ENCODE peak calls at places on chromosomes 12 and 14, in six cellular contexts. L, N, Q, Z, H and B are unnamed samples.

GRCh38 chr12:123744836-123745235 is 17.3 kb upstream of the DNAH10 start:
- DNase-seq in L (no peak), N (no peak), Q (no peak), Z (no peak), H (no peak), B (no peak)

GRCh38 chr12:63989301-63989845 is 144.9 kb downstream of the SRGAP1 start:
- DNase-seq in L (no peak), N (no peak), Q (peak; percentile 45), Z (peak; percentile 83), H (peak; percentile 52), B (peak; percentile 34)

GRCh38 chr12:55060970-55061543 is 41.3 kb downstream of the NEUROD4 start:
- DNase-seq in L (no peak), N (no peak), Q (no peak), Z (no peak), H (no peak), B (no peak)

GRCh38 chr12:117036046-117036445 is 63.2 kb downstream of the TESC start:
- DNase-seq in L (no peak), N (no peak), Q (no peak), Z (no peak), H (no peak), B (no peak)

GRCh38 chr12:121942145-121942718 is 23.8 kb downstream of the CFAP251 start:
- DNase-seq in L (no peak), N (no peak), Q (no peak), Z (no peak), H (no peak), B (peak; percentile 73)

GRCh38 chr12:91272456-91273063 is 89.9 kb upstream of the DCN start:
- DNase-seq in L (peak; percentile 79), N (peak; percentile 49), Q (no peak), Z (peak; percentile 12), H (no peak), B (peak; percentile 63)

GRCh38 chr14:91419044-91419397 is 1.4 kb upstream of the CCDC88C start:
- DNase-seq in L (no peak), N (no peak), Q (peak; percentile 13), Z (no peak), H (peak; percentile 7), B (no peak)

GRCh38 chr12:29566441-29566840 is 69.0 kb upstream of the OVCH1 start:
- DNase-seq in L (no peak), N (no peak), Q (no peak), Z (no peak), H (no peak), B (no peak)

GRCh38 chr14:36167431-36167830 is 9.1 kb downstream of the PTCSC3 start:
- DNase-seq in L (no peak), N (no peak), Q (no peak), Z (no peak), H (no peak), B (no peak)

GRCh38 chr12:49847161-49847560 is 4.3 kb upstream of the BCDIN3D start:
- DNase-seq in L (no peak), N (no peak), Q (no peak), Z (no peak), H (no peak), B (no peak)

GRCh38 chr14:105439179-105439578 is 19.6 kb downstream of the MTA1 start:
- DNase-seq in L (no peak), N (no peak), Q (no peak), Z (no peak), H (no peak), B (no peak)

GRCh38 chr14:105442125-105442524 is 22.5 kb downstream of the MTA1 start:
- DNase-seq in L (no peak), N (no peak), Q (no peak), Z (no peak), H (no peak), B (no peak)

GRCh38 chr14:105440554-105440900 is 20.9 kb downstream of the MTA1 start:
- DNase-seq in L (no peak), N (no peak), Q (no peak), Z (no peak), H (no peak), B (no peak)

GRCh38 chr14:105439710-105440553 is 20.3 kb downstream of the MTA1 start:
- DNase-seq in L (no peak), N (no peak), Q (no peak), Z (peak; percentile 26), H (peak; percentile 60), B (no peak)

GRCh38 chr14:105440992-105441391 is 21.4 kb downstream of the MTA1 start:
- DNase-seq in L (no peak), N (no peak), Q (no peak), Z (no peak), H (no peak), B (no peak)
- H3K4me3 ChIP-seq in L (no peak overlapping the region), N (no peak overlapping the region), Q (no peak overlapping the region), Z (no peak overlapping the region), H (no peak overlapping the region), B (no peak overlapping the region)

GRCh38 chr12:27179399-27180214 is 64.5 kb upstream of the STK38L start:
- DNase-seq in L (no peak), N (no peak), Q (peak; percentile 87), Z (peak; percentile 85), H (peak; percentile 93), B (peak; percentile 94)
- H3K4me3 ChIP-seq in L (no peak overlapping the region), N (no peak overlapping the region), Q (no peak overlapping the region), Z (no peak overlapping the region), H (no peak overlapping the region), B (no peak overlapping the region)

DNA sequence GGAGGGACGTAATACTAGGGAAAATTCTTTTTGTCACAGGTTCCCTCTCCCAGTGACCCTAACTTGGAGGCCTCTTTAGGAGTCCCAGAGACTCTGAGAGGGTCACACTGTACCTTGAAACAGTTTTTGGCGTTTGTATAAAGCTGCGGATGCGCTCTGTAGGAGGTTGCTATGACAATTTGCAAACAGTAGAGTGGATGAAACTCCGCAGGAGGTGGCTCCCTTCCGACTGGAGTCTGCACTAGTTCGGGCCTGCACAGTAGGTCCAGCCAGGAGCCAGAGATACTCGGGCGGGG is 1.3 kb upstream of the DYRK2 start:
- DNase-seq in L (no peak), N (no peak), Q (no peak), Z (no peak), H (no peak), B (no peak)
- H3K4me3 ChIP-seq in L (peak overlapping the region; percentile 96), N (no peak overlapping the region), Q (peak overlapping the region; percentile 92), Z (no peak overlapping the region), H (no peak overlapping the region), B (no peak overlapping the region)

DNA sequence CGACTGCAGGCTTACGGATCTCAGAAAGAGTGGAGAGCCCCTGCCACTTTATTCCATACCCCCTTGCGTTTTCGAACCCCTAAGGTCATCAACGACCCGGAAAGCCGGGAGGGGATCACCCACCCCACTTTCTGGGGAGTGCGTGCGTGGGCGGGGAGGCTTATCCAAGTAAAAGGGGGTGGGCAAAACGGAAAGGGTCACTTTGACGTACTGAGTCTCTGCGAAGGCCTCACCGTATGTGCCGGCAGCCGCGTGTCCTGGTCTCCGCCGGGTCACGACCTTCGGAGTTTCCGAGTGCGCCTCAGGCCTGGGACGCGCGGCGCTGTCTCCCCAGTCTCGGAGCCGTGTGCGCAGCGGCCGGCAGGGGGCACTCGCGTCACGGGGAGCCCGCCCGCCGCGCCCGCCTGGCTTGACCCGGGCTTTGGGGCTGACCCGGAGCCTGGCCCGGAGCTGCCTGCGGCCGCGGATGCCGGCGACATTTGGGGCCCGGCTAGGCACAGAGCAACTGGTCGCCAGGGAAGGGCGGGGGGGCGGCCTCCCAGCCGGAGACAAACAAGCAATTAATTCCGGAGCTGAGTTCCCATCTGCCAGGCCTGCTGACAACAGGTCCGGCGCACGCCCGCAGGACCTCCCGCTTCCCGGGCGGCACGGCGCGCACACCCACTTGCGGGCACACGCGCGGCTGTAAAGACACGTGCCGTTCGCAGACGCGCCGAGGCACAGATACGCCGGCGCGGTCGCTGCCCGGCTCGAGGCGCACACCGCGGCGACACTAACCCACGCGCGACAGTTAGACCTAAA is 890 bp upstream of the KIF26A start:
- DNase-seq in L (peak; percentile 69), N (peak; percentile 73), Q (peak; percentile 71), Z (peak; percentile 15), H (peak; percentile 64), B (peak; percentile 32)
- H3K4me3 ChIP-seq in L (peak overlapping the region; percentile 68), N (peak overlapping the region; percentile 50), Q (no peak overlapping the region), Z (no peak overlapping the region), H (peak overlapping the region; percentile 25), B (no peak overlapping the region)